ENCODE peak calls at places on chromosomes 2 and 18, in four cellular contexts. G is stimulated activated CD4-positive, alpha-beta T cell treated with anti-CD3 and anti-CD28 coated beads, Interleukin-4, amount 100 ng/mL, for 48 hours; K is T follicular helper cell; O is ovary. P is an unnamed sample.
A peak's percentile ranks its signal among the peaks of the same experiment; 100 is the strongest.

GRCh38 chr2:33373986-33374385 is 102.5 kb upstream of the RASGRP3 start:
- DNase-seq in K (no peak), G (no peak), O (no peak), P (no peak)

GRCh38 chr2:104944495-104944894 is 90.6 kb downstream of the POU3F3 start:
- DNase-seq in O (no peak), K (no peak), G (no peak), P (no peak)

GRCh38 chr18:32372381-32373061 is 98.2 kb downstream of the GAREM1 start:
- DNase-seq in G (no peak), K (no peak), O (no peak), P (no peak)

GRCh38 chr2:29182920-29183319 is 67.7 kb downstream of the CLIP4 start:
- DNase-seq in K (no peak), G (no peak), O (no peak), P (no peak)

GRCh38 chr2:30932850-30933249 is 125.6 kb upstream of the CAPN13 start:
- DNase-seq in K (no peak), G (no peak), O (no peak), P (no peak)

GRCh38 chr18:36432880-36433279 is 135.4 kb downstream of the FHOD3 start:
- DNase-seq in K (no peak), G (no peak), O (no peak), P (no peak)

GRCh38 chr2:149200109-149200520 is 130.3 kb upstream of the LYPD6 start:
- DNase-seq in G (no peak), K (no peak), O (no peak), P (no peak)

GRCh38 chr2:96315400-96316071 is 9.6 kb upstream of the ITPRIPL1 start:
- DNase-seq in G (no peak), K (no peak), O (no peak), P (no peak)

GRCh38 chr2:191233533-191233932 is 11.7 kb upstream of the MYO1B start:
- DNase-seq in K (no peak), G (no peak), O (no peak), P (no peak)

GRCh38 chr2:97742381-97742847 is 29.0 kb downstream of the ZAP70 start:
- DNase-seq in G (no peak), O (no peak), K (no peak), P (peak; percentile 44)

GRCh38 chr2:237156131-237156856 is 70.6 kb downstream of the COPS8 start:
- DNase-seq in G (peak; percentile 38), O (peak; percentile 68), K (no peak), P (peak; percentile 66)

GRCh38 chr2:1514391-1515072 is 101.3 kb downstream of the TPO start:
- DNase-seq in O (no peak), G (no peak), K (no peak), P (no peak)

GRCh38 chr18:48036641-48037421 is 106.4 kb upstream of the SMAD2 start:
- DNase-seq in K (no peak), G (no peak), O (no peak), P (no peak)

GRCh38 chr2:240584486-240585031 is 2.0 kb upstream of the CAPN10 start:
- DNase-seq in O (peak; percentile 24), G (no peak), K (no peak), P (peak; percentile 7)

GRCh38 chr2:42099431-42100173 is 51.8 kb downstream of the PKDCC start:
- DNase-seq in K (no peak), O (no peak), G (no peak), P (no peak)

GRCh38 chr2:206212673-206213513 is 53.2 kb downstream of the EEF1B2 start:
- DNase-seq in O (no peak), G (no peak), K (no peak), P (no peak)

GRCh38 chr2:106054336-106054735 is 139.8 kb downstream of the UXS1 start:
- DNase-seq in G (no peak), K (no peak), O (no peak), P (no peak)

GRCh38 chr2:169361706-169362345 is 508 bp downstream of the LRP2 start:
- DNase-seq in K (no peak), O (no peak), G (no peak), P (no peak)

GRCh38 chr2:112629823-112630222 is 15.9 kb upstream of the SLC20A1 start:
- DNase-seq in O (no peak), K (no peak), G (no peak), P (no peak)

GRCh38 chr2:76667764-76668163 is 854.4 kb downstream of the LRRTM4 start:
- DNase-seq in K (no peak), G (no peak), O (no peak), P (no peak)

GRCh38 chr2:188291142-188291616 is 495 bp upstream of the GULP1 start:
- DNase-seq in G (no peak), K (no peak), O (no peak), P (peak; percentile 20)

GRCh38 chr2:28274911-28275685 is 117.6 kb upstream of the FOSL2 start:
- DNase-seq in G (no peak), K (no peak), O (no peak), P (no peak)

GRCh38 chr2:75606851-75607798 is 39.5 kb upstream of the MRPL19 start:
- DNase-seq in K (no peak), G (no peak), O (no peak), P (no peak)

GRCh38 chr2:239400000-239400831 is 604 bp downstream of the HDAC4 start:
- DNase-seq in G (no peak), O (no peak), K (no peak), P (no peak)

GRCh38 chr2:68255736-68256450 is 3.6 kb upstream of the PPP3R1 start:
- DNase-seq in K (no peak), O (no peak), G (no peak), P (no peak)

GRCh38 chr2:61707984-61708852 is 145.6 kb downstream of the FAM161A start:
- DNase-seq in O (no peak), G (no peak), K (no peak), P (no peak)

GRCh38 chr2:74259191-74259590 is 60.8 kb downstream of the MTHFD2 start:
- DNase-seq in O (no peak), G (no peak), K (no peak), P (no peak)

GRCh38 chr2:71502941-71503738 is 49.8 kb downstream of the DYSF start:
- DNase-seq in G (no peak), O (no peak), K (no peak), P (no peak)

GRCh38 chr2:171893196-171893823 is 734 bp downstream of the SLC25A12 start:
- DNase-seq in O (no peak), G (no peak), K (no peak), P (no peak)

GRCh38 chr2:171056307-171056706 is 104.4 kb downstream of the TLK1 start:
- DNase-seq in G (no peak), O (no peak), K (no peak), P (no peak)

GRCh38 chr2:133733856-133734255 is 165.6 kb upstream of the NCKAP5 start:
- DNase-seq in K (no peak), G (no peak), O (no peak), P (no peak)

GRCh38 chr18:60493066-60493465 is 120.5 kb upstream of the MC4R start:
- DNase-seq in O (no peak), K (no peak), G (no peak), P (no peak)

GRCh38 chr2:231336236-231336635 is 59.3 kb upstream of the B3GNT7 start:
- DNase-seq in G (no peak), O (no peak), K (no peak), P (no peak)

GRCh38 chr18:73768043-73768442 is 379.6 kb downstream of the FBXO15 start:
- DNase-seq in K (no peak), G (no peak), O (no peak), P (no peak)

GRCh38 chr18:58612239-58613055 is 16.4 kb downstream of the ALPK2 start:
- DNase-seq in O (no peak), G (no peak), K (no peak), P (no peak)

GRCh38 chr2:118992740-118993391 is 50.9 kb downstream of the MARCO start:
- DNase-seq in K (no peak), G (no peak), O (no peak), P (no peak)

GRCh38 chr2:19623488-19623887 is 265.1 kb upstream of the OSR1 start:
- DNase-seq in G (no peak), K (no peak), O (no peak), P (no peak)

P was measured in left ventricle myocardium inferior.